ENCODE peak calls at places on chromosomes 13 and 19, in eight cellular contexts. One of them, this sample, is unnamed.

GRCh38 chr13:30882996-30883766 is 22.9 kb upstream of the MEDAG start:
- DNase-seq in ovary: no peak
- DNase-seq in transverse colon: no peak
- DNase-seq in GM12878: no peak
- DNase-seq in body of pancreas: no peak
- DNase-seq in sigmoid colon: no peak
- DNase-seq in endothelial cell of umbilical vein: no peak
- DNase-seq in adrenal gland: no peak
- DNase-seq in this sample: peak

GRCh38 chr13:98825659-98826058 is 73.2 kb upstream of the SLC15A1 start:
- DNase-seq in ovary: no peak
- DNase-seq in transverse colon: no peak
- DNase-seq in GM12878: no peak
- DNase-seq in body of pancreas: no peak
- DNase-seq in sigmoid colon: no peak
- DNase-seq in endothelial cell of umbilical vein: no peak
- DNase-seq in adrenal gland: no peak
- DNase-seq in this sample: no peak

GRCh38 chr13:102707465-102707864 is 12.6 kb upstream of the METTL21C start:
- DNase-seq in ovary: no peak
- DNase-seq in transverse colon: no peak
- DNase-seq in GM12878: no peak
- DNase-seq in body of pancreas: no peak
- DNase-seq in sigmoid colon: no peak
- DNase-seq in endothelial cell of umbilical vein: peak
- DNase-seq in adrenal gland: peak
- DNase-seq in this sample: no peak

GRCh38 chr13:61413572-61413971 is 2.1 kb downstream of the PCDH20 start:
- DNase-seq in ovary: no peak
- DNase-seq in transverse colon: no peak
- DNase-seq in GM12878: no peak
- DNase-seq in body of pancreas: no peak
- DNase-seq in sigmoid colon: peak
- DNase-seq in endothelial cell of umbilical vein: no peak
- DNase-seq in adrenal gland: no peak
- DNase-seq in this sample: no peak

GRCh38 chr13:47835470-47836228 is 165.4 kb downstream of the SUCLA2 start:
- DNase-seq in ovary: no peak
- DNase-seq in transverse colon: no peak
- DNase-seq in GM12878: no peak
- DNase-seq in body of pancreas: no peak
- DNase-seq in sigmoid colon: no peak
- DNase-seq in endothelial cell of umbilical vein: no peak
- DNase-seq in adrenal gland: no peak
- DNase-seq in this sample: no peak

GRCh38 chr19:30718728-30719127 is 346.5 kb downstream of the ZNF536 start:
- DNase-seq in ovary: no peak
- DNase-seq in transverse colon: peak
- DNase-seq in GM12878: no peak
- DNase-seq in body of pancreas: peak
- DNase-seq in sigmoid colon: no peak
- DNase-seq in endothelial cell of umbilical vein: no peak
- DNase-seq in adrenal gland: peak
- DNase-seq in this sample: peak

GRCh38 chr19:12675377-12675776 is 6.3 kb downstream of the DHPS start:
- DNase-seq in ovary: no peak
- DNase-seq in transverse colon: no peak
- DNase-seq in GM12878: no peak
- DNase-seq in body of pancreas: no peak
- DNase-seq in sigmoid colon: no peak
- DNase-seq in endothelial cell of umbilical vein: no peak
- DNase-seq in adrenal gland: no peak
- DNase-seq in this sample: no peak

GRCh38 chr19:12745166-12745897 is 6.3 kb upstream of the BEST2 start:
- DNase-seq in ovary: no peak
- DNase-seq in transverse colon: no peak
- DNase-seq in GM12878: no peak
- DNase-seq in body of pancreas: no peak
- DNase-seq in sigmoid colon: no peak
- DNase-seq in endothelial cell of umbilical vein: no peak
- DNase-seq in adrenal gland: no peak
- DNase-seq in this sample: no peak

GRCh38 chr13:101499406-101499805 is 46.9 kb downstream of the ITGBL1 start:
- DNase-seq in ovary: no peak
- DNase-seq in transverse colon: no peak
- DNase-seq in GM12878: no peak
- DNase-seq in body of pancreas: no peak
- DNase-seq in sigmoid colon: no peak
- DNase-seq in endothelial cell of umbilical vein: no peak
- DNase-seq in adrenal gland: no peak
- DNase-seq in this sample: no peak

GRCh38 chr19:28569132-28570114 is 643.5 kb downstream of the UQCRFS1 start:
- DNase-seq in ovary: no peak
- DNase-seq in transverse colon: no peak
- DNase-seq in GM12878: no peak
- DNase-seq in body of pancreas: no peak
- DNase-seq in sigmoid colon: no peak
- DNase-seq in endothelial cell of umbilical vein: no peak
- DNase-seq in adrenal gland: no peak
- DNase-seq in this sample: no peak

GRCh38 chr19:21838646-21839045 is 2.7 kb upstream of the ZNF43 start:
- DNase-seq in ovary: no peak
- DNase-seq in transverse colon: no peak
- DNase-seq in GM12878: no peak
- DNase-seq in body of pancreas: no peak
- DNase-seq in sigmoid colon: no peak
- DNase-seq in endothelial cell of umbilical vein: no peak
- DNase-seq in adrenal gland: peak
- DNase-seq in this sample: no peak

GRCh38 chr13:113302940-113303339 is 5.9 kb downstream of the LAMP1 start:
- DNase-seq in ovary: no peak
- DNase-seq in transverse colon: no peak
- DNase-seq in GM12878: no peak
- DNase-seq in body of pancreas: no peak
- DNase-seq in sigmoid colon: no peak
- DNase-seq in endothelial cell of umbilical vein: no peak
- DNase-seq in adrenal gland: no peak
- DNase-seq in this sample: no peak

GRCh38 chr19:30671622-30672051 is 299.5 kb downstream of the ZNF536 start:
- DNase-seq in ovary: no peak
- DNase-seq in transverse colon: no peak
- DNase-seq in GM12878: no peak
- DNase-seq in body of pancreas: no peak
- DNase-seq in sigmoid colon: no peak
- DNase-seq in endothelial cell of umbilical vein: no peak
- DNase-seq in adrenal gland: peak
- DNase-seq in this sample: peak

GRCh38 chr19:43489979-43490599 is 14.5 kb downstream of the PHLDB3 start:
- DNase-seq in ovary: no peak
- DNase-seq in transverse colon: no peak
- DNase-seq in GM12878: no peak
- DNase-seq in body of pancreas: no peak
- DNase-seq in sigmoid colon: no peak
- DNase-seq in endothelial cell of umbilical vein: no peak
- DNase-seq in adrenal gland: no peak
- DNase-seq in this sample: no peak

GRCh38 chr19:6259312-6259861 is 20.4 kb downstream of the MLLT1 start:
- DNase-seq in ovary: peak
- DNase-seq in transverse colon: no peak
- DNase-seq in GM12878: no peak
- DNase-seq in body of pancreas: no peak
- DNase-seq in sigmoid colon: no peak
- DNase-seq in endothelial cell of umbilical vein: no peak
- DNase-seq in adrenal gland: no peak
- DNase-seq in this sample: no peak

GRCh38 chr13:47306991-47307390 is 410.1 kb upstream of the HTR2A start:
- DNase-seq in ovary: no peak
- DNase-seq in transverse colon: no peak
- DNase-seq in GM12878: no peak
- DNase-seq in body of pancreas: no peak
- DNase-seq in sigmoid colon: no peak
- DNase-seq in endothelial cell of umbilical vein: no peak
- DNase-seq in adrenal gland: no peak
- DNase-seq in this sample: no peak

GRCh38 chr13:77338329-77338728 is 11.4 kb upstream of the MYCBP2 start:
- DNase-seq in ovary: no peak
- DNase-seq in transverse colon: no peak
- DNase-seq in GM12878: no peak
- DNase-seq in body of pancreas: no peak
- DNase-seq in sigmoid colon: no peak
- DNase-seq in endothelial cell of umbilical vein: no peak
- DNase-seq in adrenal gland: no peak
- DNase-seq in this sample: no peak

GRCh38 chr19:54248016-54248601 is 5.5 kb upstream of the LILRA6 start:
- DNase-seq in ovary: no peak
- DNase-seq in transverse colon: peak
- DNase-seq in GM12878: no peak
- DNase-seq in body of pancreas: no peak
- DNase-seq in sigmoid colon: peak
- DNase-seq in endothelial cell of umbilical vein: peak
- DNase-seq in adrenal gland: no peak
- DNase-seq in this sample: no peak

GRCh38 chr13:47289578-47289977 is 392.7 kb upstream of the HTR2A start:
- DNase-seq in ovary: no peak
- DNase-seq in transverse colon: no peak
- DNase-seq in GM12878: no peak
- DNase-seq in body of pancreas: no peak
- DNase-seq in sigmoid colon: no peak
- DNase-seq in endothelial cell of umbilical vein: no peak
- DNase-seq in adrenal gland: no peak
- DNase-seq in this sample: no peak

GRCh38 chr13:27257648-27258253 is 6.4 kb downstream of the RPL21 start:
- DNase-seq in ovary: no peak
- DNase-seq in transverse colon: no peak
- DNase-seq in GM12878: no peak
- DNase-seq in body of pancreas: no peak
- DNase-seq in sigmoid colon: no peak
- DNase-seq in endothelial cell of umbilical vein: no peak
- DNase-seq in adrenal gland: no peak
- DNase-seq in this sample: no peak

DNA sequence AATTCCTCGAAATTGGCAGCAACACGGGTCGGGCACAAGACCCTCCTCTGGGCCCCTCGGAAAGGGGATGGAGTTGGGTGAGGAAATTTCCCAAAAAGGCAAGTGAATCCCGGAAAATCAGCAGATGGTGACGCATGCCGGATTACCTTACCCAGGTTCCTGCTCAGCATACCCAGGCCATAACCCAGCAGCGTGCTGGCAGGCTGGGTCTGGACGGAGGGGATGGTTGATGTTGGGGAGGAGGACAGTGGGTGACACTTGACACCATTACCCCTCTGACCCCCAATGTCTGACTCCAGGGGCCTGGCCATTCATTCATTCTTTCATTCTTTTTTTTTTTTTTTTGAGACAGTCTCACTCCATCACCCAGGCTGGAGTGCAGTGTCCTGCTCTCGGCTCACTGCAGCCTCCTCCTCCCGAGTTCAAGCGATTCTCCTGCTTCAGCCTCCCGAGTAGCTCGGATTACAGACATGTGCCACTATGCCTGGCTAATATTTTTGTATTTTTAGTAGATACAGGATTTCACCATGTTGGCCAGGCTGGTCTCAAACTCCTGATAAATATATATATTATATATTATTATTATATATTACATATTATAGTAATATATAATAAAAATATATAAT is 794 bp downstream of the PVR start:
- DNase-seq in ovary: no peak
- DNase-seq in transverse colon: peak
- DNase-seq in GM12878: no peak
- DNase-seq in body of pancreas: peak
- DNase-seq in sigmoid colon: peak
- DNase-seq in endothelial cell of umbilical vein: peak
- DNase-seq in adrenal gland: peak
- DNase-seq in this sample: no peak
- TF ChIP-seq POLR2A in ovary: no peak
- TF ChIP-seq POLR2A in transverse colon: no peak
- TF ChIP-seq POLR2A in GM12878: no peak
- TF ChIP-seq POLR2A in body of pancreas: no peak
- TF ChIP-seq POLR2A in sigmoid colon: no peak
- TF ChIP-seq POLR2A in endothelial cell of umbilical vein: peak
- TF ChIP-seq POLR2A in adrenal gland: no peak
- TF ChIP-seq POLR2A in this sample: no peak

GRCh38 chr19:55605637-55606470 is at the start of gene ZNF865:
- DNase-seq in ovary: peak
- DNase-seq in transverse colon: peak
- DNase-seq in GM12878: peak
- DNase-seq in body of pancreas: peak
- DNase-seq in sigmoid colon: peak
- DNase-seq in endothelial cell of umbilical vein: peak
- DNase-seq in adrenal gland: peak
- DNase-seq in this sample: peak
- TF ChIP-seq CTCF in ovary: no peak
- TF ChIP-seq CTCF in transverse colon: peak
- TF ChIP-seq CTCF in GM12878: peak
- TF ChIP-seq CTCF in body of pancreas: peak
- TF ChIP-seq CTCF in sigmoid colon: peak
- TF ChIP-seq CTCF in endothelial cell of umbilical vein: peak
- TF ChIP-seq CTCF in adrenal gland: peak
- TF ChIP-seq CTCF in this sample: no peak

DNA sequence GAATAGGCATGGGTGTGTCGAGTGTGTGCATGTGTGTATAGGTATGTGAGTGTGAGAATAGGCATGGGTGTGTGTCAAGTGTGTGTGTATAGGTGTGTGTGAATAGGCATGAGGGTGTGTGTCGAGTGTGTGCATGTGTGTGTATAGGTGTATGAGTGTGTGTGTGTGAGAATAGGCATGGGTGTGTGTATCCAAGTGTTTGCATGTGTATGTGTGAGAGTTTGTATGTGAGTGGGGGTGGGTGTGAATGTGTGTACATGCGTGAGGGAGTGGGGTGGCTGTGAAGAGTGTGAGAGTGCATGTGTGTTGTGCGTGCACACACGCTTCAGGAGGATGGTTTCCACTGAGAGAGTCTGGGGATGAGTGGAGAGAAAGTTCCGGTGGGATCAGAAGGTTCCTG is 13.5 kb downstream of the EVI5L start:
- DNase-seq in ovary: no peak
- DNase-seq in transverse colon: no peak
- DNase-seq in GM12878: no peak
- DNase-seq in body of pancreas: no peak
- DNase-seq in sigmoid colon: no peak
- DNase-seq in endothelial cell of umbilical vein: no peak
- DNase-seq in adrenal gland: no peak
- DNase-seq in this sample: no peak
- H3K4me3 ChIP-seq in ovary: no peak
- H3K4me3 ChIP-seq in transverse colon: no peak
- H3K4me3 ChIP-seq in GM12878: no peak
- H3K4me3 ChIP-seq in body of pancreas: no peak
- H3K4me3 ChIP-seq in sigmoid colon: no peak
- H3K4me3 ChIP-seq in endothelial cell of umbilical vein: no peak
- H3K4me3 ChIP-seq in adrenal gland: no peak
- H3K4me3 ChIP-seq in this sample: no peak

DNA sequence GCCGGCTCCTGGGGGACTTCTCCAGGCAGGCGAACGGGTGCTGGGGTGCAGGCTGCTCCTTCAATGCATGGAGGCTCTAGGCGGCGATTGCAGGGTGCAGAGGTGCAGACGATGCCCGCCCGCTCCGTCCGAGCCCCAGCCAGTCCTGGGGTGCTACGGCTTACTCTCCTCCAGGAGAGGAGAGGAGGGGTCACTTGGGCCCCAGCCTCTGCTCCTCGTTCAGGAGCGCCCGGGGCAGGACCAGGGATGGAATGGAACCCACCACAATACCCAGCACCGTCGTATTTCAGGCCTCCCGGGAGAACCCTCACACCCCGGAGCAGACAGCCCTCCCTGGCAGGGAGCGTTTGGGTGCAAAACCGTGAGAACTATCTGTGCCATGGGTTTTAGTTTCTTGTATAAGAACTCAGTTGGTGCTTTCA is 46.6 kb downstream of the ARHGEF18 start:
- DNase-seq in ovary: no peak
- DNase-seq in transverse colon: no peak
- DNase-seq in GM12878: no peak
- DNase-seq in body of pancreas: no peak
- DNase-seq in sigmoid colon: no peak
- DNase-seq in endothelial cell of umbilical vein: peak
- DNase-seq in adrenal gland: no peak
- DNase-seq in this sample: peak
- TF ChIP-seq POLR2A in ovary: no peak
- TF ChIP-seq POLR2A in transverse colon: no peak
- TF ChIP-seq POLR2A in GM12878: no peak
- TF ChIP-seq POLR2A in body of pancreas: no peak
- TF ChIP-seq POLR2A in sigmoid colon: no peak
- TF ChIP-seq POLR2A in endothelial cell of umbilical vein: no peak
- TF ChIP-seq POLR2A in adrenal gland: no peak
- TF ChIP-seq POLR2A in this sample: no peak

This sample was measured in lower leg skin.